ENCODE peak calls at places on chromosomes 7 and 10, in eight cellular contexts. M, R, T, N, E, C, L and S are unnamed samples.

GRCh38 chr7:135377171-135377570 is 132.7 kb downstream of the CNOT4 start:
- DNase-seq in T (no peak), E (no peak), C (no peak), L (no peak), N (no peak), M (no peak), R (no peak), S (no peak)

GRCh38 chr7:39733881-39734571 is 110.7 kb downstream of the RALA start:
- DNase-seq in L (no peak), T (no peak), M (no peak), R (peak; percentile 79), C (peak; percentile 85), E (no peak), N (peak; percentile 50), S (no peak)

GRCh38 chr10:34555653-34556052 is 259.4 kb downstream of the PARD3 start:
- DNase-seq in R (no peak), M (no peak), L (no peak), T (no peak), E (no peak), N (no peak), C (no peak), S (no peak)

GRCh38 chr7:22427122-22427503 is 70.2 kb upstream of the RAPGEF5 start:
- DNase-seq in E (no peak), R (no peak), C (no peak), M (no peak), N (no peak), T (no peak), L (peak; percentile 45), S (no peak)

GRCh38 chr7:48246073-48246472 is 74.8 kb downstream of the ABCA13 start:
- DNase-seq in L (no peak), E (no peak), T (no peak), N (peak; percentile 51), M (no peak), C (no peak), R (no peak), S (no peak)

GRCh38 chr10:78044179-78044578 is 10.5 kb downstream of the RPS24 start:
- DNase-seq in C (no peak), L (no peak), E (no peak), R (no peak), N (peak; percentile 45), M (no peak), T (no peak), S (no peak)

GRCh38 chr7:119065966-119066365 is 841.5 kb downstream of the ANKRD7 start:
- DNase-seq in C (no peak), M (no peak), L (no peak), T (no peak), E (no peak), R (no peak), N (no peak), S (no peak)

GRCh38 chr7:90025771-90026170 is 128.5 kb upstream of the STEAP1 start:
- DNase-seq in T (no peak), C (no peak), R (no peak), N (no peak), M (no peak), E (no peak), L (no peak), S (no peak)

GRCh38 chr7:17043012-17043877 is 161.5 kb upstream of the AGR3 start:
- DNase-seq in C (no peak), N (no peak), E (no peak), M (no peak), R (no peak), L (no peak), T (no peak), S (no peak)

GRCh38 chr10:3858051-3858845 is 73.2 kb upstream of the KLF6 start:
- DNase-seq in N (no peak), T (no peak), M (no peak), E (peak; percentile 67), R (no peak), C (no peak), L (no peak), S (no peak)

GRCh38 chr7:52540041-52540440 is 495.4 kb upstream of the POM121L12 start:
- DNase-seq in R (no peak), L (no peak), C (no peak), M (no peak), E (no peak), N (peak; percentile 9), T (no peak), S (no peak)

GRCh38 chr7:100825760-100826545 is 1.4 kb downstream of the EPHB4 start:
- DNase-seq in T (no peak), M (no peak), N (peak; percentile 86), E (no peak), R (no peak), L (no peak), C (no peak), S (no peak)

GRCh38 chr10:60654813-60655464 is 123.3 kb upstream of the CDK1 start:
- DNase-seq in N (no peak), M (no peak), C (no peak), E (no peak), T (no peak), L (no peak), R (no peak), S (no peak)

GRCh38 chr7:17406756-17407155 is 108.3 kb downstream of the AHR start:
- DNase-seq in C (no peak), E (no peak), R (peak; percentile 12), N (peak; percentile 25), T (no peak), L (no peak), M (no peak), S (no peak)

GRCh38 chr10:127869329-127869728 is 23.4 kb downstream of the CLRN3 start:
- DNase-seq in C (no peak), M (no peak), T (no peak), R (no peak), N (no peak), L (no peak), E (no peak), S (no peak)

GRCh38 chr7:30931161-30931926 is 19.7 kb downstream of the AQP1 start:
- DNase-seq in M (peak; percentile 69), N (no peak), L (peak; percentile 83), T (peak; percentile 23), C (no peak), E (peak; percentile 68), R (no peak), S (peak; percentile 68)

GRCh38 chr7:15602236-15602635 is 40.4 kb upstream of the AGMO start:
- DNase-seq in C (no peak), L (no peak), R (no peak), N (no peak), M (no peak), T (no peak), E (no peak), S (no peak)

GRCh38 chr7:48548667-48549066 is 375.7 kb upstream of the CDC14C start:
- DNase-seq in C (no peak), E (no peak), N (no peak), T (no peak), L (no peak), M (no peak), R (no peak), S (no peak)

GRCh38 chr10:120077707-120078492 is 185.4 kb downstream of the SEC23IP start:
- DNase-seq in R (no peak), N (peak; percentile 41), T (no peak), C (no peak), L (peak; percentile 57), M (no peak), E (no peak), S (no peak)

GRCh38 chr7:47100815-47101435 is 481.0 kb downstream of the TNS3 start:
- DNase-seq in L (peak; percentile 72), R (peak; percentile 14), N (peak; percentile 76), C (no peak), T (no peak), E (peak; percentile 60), M (no peak), S (no peak)

GRCh38 chr10:113499066-113499465 is 53.8 kb upstream of the HABP2 start:
- DNase-seq in L (no peak), M (no peak), C (no peak), E (no peak), R (no peak), T (no peak), N (peak; percentile 20), S (no peak)

GRCh38 chr7:151125459-151125834 is 39.2 kb downstream of the AGAP3 start:
- DNase-seq in R (no peak), C (no peak), L (no peak), N (no peak), M (no peak), T (no peak), E (no peak), S (no peak)

DNA sequence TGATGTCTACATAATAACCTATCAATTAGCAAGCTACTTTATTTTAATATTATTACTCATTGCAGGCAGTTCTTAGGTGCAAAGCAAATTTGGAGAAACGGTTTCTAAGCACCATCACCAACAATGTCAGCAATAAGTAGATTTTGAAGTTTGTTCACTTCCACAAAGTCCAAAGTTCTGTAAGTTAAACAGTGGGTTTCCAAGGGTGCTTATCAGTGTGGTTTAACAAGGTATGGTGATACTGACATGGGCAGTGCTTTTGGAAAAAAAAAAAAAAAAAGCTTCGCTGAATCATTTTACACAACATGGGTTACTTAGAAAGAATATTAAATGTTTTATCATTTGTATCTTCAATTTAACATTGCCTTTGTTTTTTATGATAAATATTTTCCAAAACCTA is 101.8 kb downstream of the SPAG6 start:
- DNase-seq in N (no peak), T (no peak), R (no peak), M (no peak), E (no peak), C (no peak), L (no peak), S (no peak)
- TF ChIP-seq CTCF in N (no peak), T (no peak), R (no peak), M (no peak), E (no peak), C (no peak), L (no peak), S (no peak)

GRCh38 chr10:8403711-8404371 is 349.4 kb downstream of the GATA3 start:
- DNase-seq in E (no peak), R (no peak), C (no peak), M (no peak), N (no peak), L (no peak), T (no peak), S (no peak)
- TF ChIP-seq CTCF in E (no peak), R (no peak), C (no peak), M (no peak), N (no peak), L (no peak), T (no peak), S (no peak)

GRCh38 chr7:29854257-29854938 is 48.1 kb downstream of the WIPF3 start:
- DNase-seq in N (peak; percentile 25), T (no peak), C (no peak), R (no peak), E (no peak), L (no peak), M (no peak), S (no peak)
- TF ChIP-seq CTCF in N (no peak), T (no peak), C (no peak), R (no peak), E (no peak), L (no peak), M (no peak), S (no peak)

DNA sequence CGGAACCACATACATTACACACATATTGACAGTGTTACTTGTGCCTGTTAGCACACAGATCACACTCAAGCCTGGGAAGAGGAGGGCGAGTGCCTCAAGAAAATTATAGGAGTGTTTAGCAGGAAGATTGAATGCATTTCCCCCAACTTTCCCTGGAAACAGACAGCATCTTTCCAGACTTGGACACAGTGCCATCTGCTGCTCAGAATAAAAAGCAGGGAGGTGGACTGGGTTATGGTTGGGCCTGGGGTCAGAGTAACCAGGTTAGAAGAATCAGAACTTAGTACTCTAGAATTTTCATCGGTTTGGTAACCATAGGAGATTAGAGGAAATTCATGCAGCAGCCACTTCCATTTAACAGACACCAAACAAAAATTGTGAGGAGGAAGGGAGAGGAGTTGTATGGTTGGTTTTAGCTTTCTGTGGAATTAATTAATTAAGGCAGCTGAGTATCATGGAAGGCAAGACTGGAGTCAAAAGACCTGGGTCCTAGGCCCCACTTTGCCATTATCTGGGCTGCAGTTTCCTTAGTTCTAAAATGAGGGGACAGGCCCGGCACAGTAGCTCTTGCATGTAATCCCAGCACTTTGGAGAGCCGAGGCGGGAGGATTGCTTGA is 43.4 kb upstream of the OPTN start:
- DNase-seq in C (peak; percentile 4), E (no peak), T (no peak), L (no peak), M (no peak), N (no peak), R (no peak), S (no peak)
- TF ChIP-seq CTCF in C (peak; percentile 64), E (no peak), T (peak; percentile 10), L (peak; percentile 32), M (no peak), N (peak; percentile 15), R (peak; percentile 25), S (peak; percentile 89)